ENCODE peak calls at places on chromosomes 11 and 22, in seven cellular contexts. Z, G, H, B, V, O and W are unnamed samples.

GRCh38 chr22:28799125-28799833 is 1.1 kb downstream of the XBP1 start:
- DNase-seq in G (peak; percentile 86), O (peak; percentile 62), H (peak; percentile 53), Z (peak; percentile 91), V (no peak), B (peak; percentile 98), W (no peak)

GRCh38 chr22:29625090-29625825 is 21.8 kb downstream of the NF2 start:
- DNase-seq in B (peak; percentile 89), H (peak; percentile 83), Z (peak; percentile 75), V (peak; percentile 30), G (peak; percentile 83), O (peak; percentile 36), W (no peak)

GRCh38 chr11:111419641-111420327 is 40.7 kb upstream of the POU2AF1 start:
- DNase-seq in H (no peak), Z (peak; percentile 79), V (no peak), O (no peak), G (no peak), B (no peak), W (no peak)

GRCh38 chr11:108278546-108278945 is 55.7 kb downstream of the ATM start:
- DNase-seq in Z (no peak), H (no peak), V (no peak), O (no peak), B (peak; percentile 10), G (no peak), W (no peak)

GRCh38 chr11:134562941-134563471 is 151.0 kb upstream of the B3GAT1 start:
- DNase-seq in B (no peak), H (no peak), G (peak; percentile 28), Z (peak; percentile 62), V (no peak), O (no peak), W (no peak)

GRCh38 chr22:38450234-38450797 is 4.7 kb downstream of the KCNJ4 start:
- DNase-seq in G (no peak), H (no peak), V (no peak), O (no peak), B (no peak), Z (no peak), W (no peak)

GRCh38 chr11:9714540-9714939 is 50.7 kb downstream of the SWAP70 start:
- DNase-seq in O (no peak), B (no peak), G (no peak), H (no peak), V (no peak), Z (no peak), W (no peak)

GRCh38 chr11:57277845-57278720 is 41.0 kb upstream of the APLNR start:
- DNase-seq in G (peak; percentile 92), V (peak; percentile 28), H (peak; percentile 89), O (peak; percentile 72), B (peak; percentile 87), Z (peak; percentile 83), W (no peak)

GRCh38 chr11:20601221-20601914 is 2.0 kb downstream of the SLC6A5 start:
- DNase-seq in V (no peak), H (no peak), B (no peak), G (no peak), O (no peak), Z (no peak), W (no peak)

GRCh38 chr11:57778318-57779037 is 16.9 kb downstream of the CTNND1 start:
- DNase-seq in G (peak; percentile 99), B (peak; percentile 98), Z (peak; percentile 94), V (no peak), H (peak; percentile 99), O (peak; percentile 92), W (no peak)

GRCh38 chr11:23932485-23932898 is 564.4 kb upstream of the LUZP2 start:
- DNase-seq in B (peak; percentile 73), V (no peak), Z (no peak), H (peak; percentile 4), G (no peak), O (no peak), W (no peak)

GRCh38 chr11:75429902-75430691 is 2.9 kb downstream of the KLHL35 start:
- DNase-seq in O (peak; percentile 66), B (peak; percentile 75), H (peak; percentile 79), G (peak; percentile 73), Z (peak; percentile 65), V (peak; percentile 52), W (no peak)
- H3K4me3 ChIP-seq in O (peak overlapping the region; percentile 31), B (peak overlapping the region; percentile 48), H (peak overlapping the region; percentile 66), G (peak overlapping the region; percentile 62), Z (no peak overlapping the region), V (peak overlapping the region; percentile 44), W (peak overlapping the region; percentile 46)

GRCh38 chr11:122781378-122782040 is 56.8 kb upstream of the CRTAM start:
- DNase-seq in Z (peak; percentile 95), O (peak; percentile 88), H (peak; percentile 95), G (peak; percentile 96), V (peak; percentile 80), B (peak; percentile 91), W (peak; percentile 19)
- TF ChIP-seq CTCF in Z (peak; percentile 94), O (peak; percentile 90), H (peak; percentile 98), G (peak; percentile 94), V (peak; percentile 88), B (peak; percentile 96), W (peak; percentile 93)

GRCh38 chr22:24155597-24156145 is 25.6 kb upstream of the SUSD2 start:
- DNase-seq in Z (peak; percentile 94), H (peak; percentile 51), G (peak; percentile 84), V (peak; percentile 44), B (peak; percentile 76), O (peak; percentile 81), W (no peak)

GRCh38 chr22:24156146-24156914 is 25.0 kb upstream of the SUSD2 start:
- DNase-seq in Z (no peak), B (peak; percentile 62), G (no peak), V (peak; percentile 62), H (peak; percentile 12), O (no peak), W (no peak)

GRCh38 chr22:24156915-24157782 is 24.1 kb upstream of the SUSD2 start:
- DNase-seq in O (peak; percentile 90), B (peak; percentile 81), V (peak; percentile 91), G (peak; percentile 93), H (peak; percentile 74), Z (peak; percentile 93), W (peak; percentile 80)

GRCh38 chr22:24159650-24160049 is 21.6 kb upstream of the SUSD2 start:
- DNase-seq in O (no peak), G (no peak), B (no peak), Z (no peak), V (no peak), H (no peak), W (no peak)

GRCh38 chr22:24157783-24158170 is 23.5 kb upstream of the SUSD2 start:
- DNase-seq in G (no peak), B (no peak), O (no peak), H (no peak), V (peak; percentile 14), Z (no peak), W (no peak)
- H3K4me3 ChIP-seq in G (no peak overlapping the region), B (no peak overlapping the region), O (no peak overlapping the region), H (no peak overlapping the region), V (peak overlapping the region; percentile 99), Z (no peak overlapping the region), W (peak overlapping the region; percentile 86)

DNA sequence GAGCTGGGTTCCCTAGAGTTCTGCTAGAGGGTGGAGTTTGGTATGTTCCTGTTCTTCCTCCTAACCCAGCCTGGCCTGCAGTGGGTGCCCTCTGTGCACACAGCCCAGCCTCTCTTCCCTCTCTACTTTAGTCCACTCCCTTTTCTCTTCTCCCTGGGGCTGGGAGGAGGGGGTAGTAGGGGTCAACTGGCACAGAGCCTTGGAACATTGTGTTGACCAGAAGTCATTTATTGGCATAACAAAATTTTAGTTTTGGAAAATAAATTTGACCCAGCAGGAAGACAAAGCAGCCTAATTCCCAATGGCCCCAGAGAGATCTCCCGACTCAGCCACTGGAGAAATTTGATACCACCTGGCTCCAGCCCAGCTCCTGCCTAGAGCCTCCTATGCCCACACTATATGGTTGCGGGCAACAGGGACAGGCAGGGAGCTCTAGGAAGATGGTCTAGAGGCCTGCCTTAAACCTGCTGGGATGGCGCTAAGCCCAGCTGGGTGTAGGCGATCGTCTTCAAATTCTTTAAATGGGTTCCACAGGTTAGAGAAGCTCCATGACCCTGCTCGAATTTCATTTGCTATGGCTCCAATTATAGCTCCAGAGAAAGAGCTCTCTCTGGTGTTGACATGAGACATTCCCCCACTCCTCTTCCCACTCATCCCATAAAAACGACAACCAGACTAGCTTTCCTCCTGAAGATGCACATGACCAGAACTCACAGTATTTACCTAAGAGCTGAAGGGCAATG is 9.9 kb downstream of the PCSK7 start:
- DNase-seq in B (peak; percentile 89), G (peak; percentile 77), V (no peak), O (no peak), Z (peak; percentile 92), H (peak; percentile 82), W (no peak)
- TF ChIP-seq CTCF in B (no peak), G (no peak), V (no peak), O (no peak), Z (no peak), H (peak; percentile 37), W (no peak)

GRCh38 chr11:68315581-68315920 is 3.2 kb downstream of the LRP5 start:
- DNase-seq in Z (no peak), O (no peak), G (no peak), B (no peak), H (no peak), V (no peak), W (no peak)
- H3K4me3 ChIP-seq in Z (no peak overlapping the region), O (no peak overlapping the region), G (no peak overlapping the region), B (no peak overlapping the region), H (peak overlapping the region; percentile 91), V (no peak overlapping the region), W (no peak overlapping the region)

GRCh38 chr22:22556578-22556977 is 2.5 kb downstream of the PRAME start:
- DNase-seq in H (no peak), B (no peak), V (no peak), G (no peak), Z (no peak), O (no peak), W (no peak)

GRCh38 chr22:22555596-22555995 is 3.5 kb downstream of the PRAME start:
- DNase-seq in B (no peak), V (no peak), Z (no peak), H (no peak), G (no peak), O (no peak), W (no peak)

GRCh38 chr22:22556995-22557925 is 1.8 kb downstream of the PRAME start:
- DNase-seq in V (no peak), O (no peak), H (no peak), B (no peak), G (no peak), Z (no peak), W (no peak)

GRCh38 chr22:22558071-22558971 is 744 bp downstream of the PRAME start:
- DNase-seq in H (no peak), Z (no peak), O (no peak), B (no peak), G (no peak), V (no peak), W (no peak)

GRCh38 chr22:22558972-22559603 is at the start of gene PRAME:
- DNase-seq in V (peak; percentile 60), Z (no peak), O (peak; percentile 42), G (peak; percentile 77), H (peak; percentile 80), B (peak; percentile 23), W (peak; percentile 51)
- TF ChIP-seq CTCF in V (peak; percentile 67), Z (no peak), O (peak; percentile 12), G (peak; percentile 53), H (peak; percentile 93), B (peak; percentile 70), W (peak; percentile 90)